ENCODE peak calls at places on chromosomes 7 and 10, in nine cellular contexts. One of them, this sample, is unnamed.
A peak's percentile ranks its signal among the peaks of the same experiment; 100 is the strongest.

GRCh38 chr10:124637091-124637700 is 107.0 kb downstream of the FAM53B start:
- DNase-seq in astrocyte: no peak
- DNase-seq in fibroblast of lung: no peak
- DNase-seq in mesendoderm: no peak
- DNase-seq in HCT116: no peak
- DNase-seq in GM12878: no peak
- DNase-seq in mammary epithelial cell: no peak
- DNase-seq in IMR-90: no peak
- DNase-seq in endodermal cell: no peak
- DNase-seq in this sample: no peak

GRCh38 chr7:4163565-4164203 is 518.4 kb upstream of the FOXK1 start:
- DNase-seq in astrocyte: no peak
- DNase-seq in fibroblast of lung: no peak
- DNase-seq in mesendoderm: no peak
- DNase-seq in HCT116: no peak
- DNase-seq in GM12878: no peak
- DNase-seq in mammary epithelial cell: no peak
- DNase-seq in IMR-90: no peak
- DNase-seq in endodermal cell: no peak
- DNase-seq in this sample: no peak

GRCh38 chr10:6746782-6747181 is 166.7 kb upstream of the PRKCQ start:
- DNase-seq in astrocyte: no peak
- DNase-seq in fibroblast of lung: peak; percentile 94
- DNase-seq in mesendoderm: no peak
- DNase-seq in HCT116: no peak
- DNase-seq in GM12878: no peak
- DNase-seq in mammary epithelial cell: no peak
- DNase-seq in IMR-90: peak; percentile 93
- DNase-seq in endodermal cell: no peak
- DNase-seq in this sample: no peak

GRCh38 chr7:44147026-44147881 is 6.1 kb upstream of the MYL7 start:
- DNase-seq in astrocyte: no peak
- DNase-seq in fibroblast of lung: peak; percentile 27
- DNase-seq in mesendoderm: peak; percentile 35
- DNase-seq in HCT116: no peak
- DNase-seq in GM12878: no peak
- DNase-seq in mammary epithelial cell: no peak
- DNase-seq in IMR-90: no peak
- DNase-seq in endodermal cell: peak; percentile 64
- DNase-seq in this sample: no peak

GRCh38 chr7:128918266-128918665 is 7.8 kb upstream of the KCP start:
- DNase-seq in astrocyte: no peak
- DNase-seq in fibroblast of lung: no peak
- DNase-seq in mesendoderm: no peak
- DNase-seq in HCT116: no peak
- DNase-seq in GM12878: no peak
- DNase-seq in mammary epithelial cell: no peak
- DNase-seq in IMR-90: no peak
- DNase-seq in endodermal cell: no peak
- DNase-seq in this sample: no peak

GRCh38 chr7:2708041-2708440 is 20.0 kb downstream of the AMZ1 start:
- DNase-seq in astrocyte: no peak
- DNase-seq in fibroblast of lung: no peak
- DNase-seq in mesendoderm: no peak
- DNase-seq in HCT116: no peak
- DNase-seq in GM12878: no peak
- DNase-seq in mammary epithelial cell: no peak
- DNase-seq in IMR-90: no peak
- DNase-seq in endodermal cell: no peak
- DNase-seq in this sample: no peak

GRCh38 chr7:28748934-28749584 is 209.1 kb downstream of the TRIL start:
- DNase-seq in astrocyte: peak; percentile 60
- DNase-seq in fibroblast of lung: no peak
- DNase-seq in mesendoderm: peak; percentile 31
- DNase-seq in HCT116: peak; percentile 38
- DNase-seq in GM12878: no peak
- DNase-seq in mammary epithelial cell: peak; percentile 82
- DNase-seq in IMR-90: peak; percentile 71
- DNase-seq in endodermal cell: peak; percentile 65
- DNase-seq in this sample: peak; percentile 22

GRCh38 chr10:131843881-131844284 is 56.9 kb upstream of the PPP2R2D start:
- DNase-seq in astrocyte: no peak
- DNase-seq in fibroblast of lung: no peak
- DNase-seq in mesendoderm: no peak
- DNase-seq in HCT116: no peak
- DNase-seq in GM12878: no peak
- DNase-seq in mammary epithelial cell: no peak
- DNase-seq in IMR-90: no peak
- DNase-seq in endodermal cell: peak; percentile 26
- DNase-seq in this sample: no peak

GRCh38 chr10:130484912-130485180 is 348.7 kb downstream of the GLRX3 start:
- DNase-seq in astrocyte: no peak
- DNase-seq in fibroblast of lung: no peak
- DNase-seq in mesendoderm: no peak
- DNase-seq in HCT116: no peak
- DNase-seq in GM12878: no peak
- DNase-seq in mammary epithelial cell: no peak
- DNase-seq in IMR-90: no peak
- DNase-seq in endodermal cell: no peak
- DNase-seq in this sample: no peak

GRCh38 chr7:119665791-119666190 is 607.2 kb upstream of the KCND2 start:
- DNase-seq in astrocyte: peak; percentile 25
- DNase-seq in fibroblast of lung: peak; percentile 24
- DNase-seq in mesendoderm: no peak
- DNase-seq in HCT116: no peak
- DNase-seq in GM12878: no peak
- DNase-seq in mammary epithelial cell: no peak
- DNase-seq in IMR-90: peak; percentile 2
- DNase-seq in endodermal cell: no peak
- DNase-seq in this sample: no peak

DNA sequence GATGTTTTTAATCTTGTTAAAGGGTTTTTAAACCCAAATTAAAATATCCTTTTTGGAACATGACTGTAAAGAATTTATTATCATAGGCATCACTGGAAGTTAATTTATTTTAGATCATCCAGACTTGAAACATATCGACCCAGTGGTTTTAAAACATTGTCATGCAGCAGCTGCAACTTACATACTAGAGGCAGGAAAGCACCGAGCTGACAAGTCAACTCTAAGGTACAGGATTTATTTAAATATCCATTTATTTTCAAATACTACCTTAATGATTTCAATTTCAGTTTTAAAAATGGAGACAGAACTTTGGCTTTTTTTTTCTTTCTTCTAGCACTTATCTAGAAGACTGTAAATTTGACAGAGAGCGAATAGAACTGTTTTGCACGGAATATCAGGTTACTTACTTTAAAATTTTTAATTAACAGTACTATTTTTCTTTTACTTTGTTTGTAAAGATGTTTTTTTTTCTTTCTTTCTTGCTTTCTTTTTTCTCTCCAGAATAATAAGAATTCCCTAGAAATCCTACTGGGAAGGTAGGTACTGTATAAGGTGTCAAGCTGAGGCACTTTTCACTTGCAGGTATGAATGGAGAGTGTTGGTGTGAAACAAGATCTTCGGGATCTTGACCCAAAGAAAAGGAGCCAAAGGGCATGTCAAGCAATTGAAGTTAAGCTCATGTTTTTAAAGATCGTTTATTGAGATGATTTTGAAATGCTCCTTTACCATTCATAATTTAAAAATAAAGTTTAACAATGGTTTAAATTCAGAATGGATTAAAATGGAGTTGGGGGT is 1.8 kb downstream of the COMMD3 start:
- DNase-seq in astrocyte: no peak
- DNase-seq in fibroblast of lung: no peak
- DNase-seq in mesendoderm: peak; percentile 52
- DNase-seq in HCT116: no peak
- DNase-seq in GM12878: no peak
- DNase-seq in mammary epithelial cell: no peak
- DNase-seq in IMR-90: no peak
- DNase-seq in endodermal cell: no peak
- DNase-seq in this sample: no peak
- H3K4me3 ChIP-seq in astrocyte: no peak overlapping the region
- H3K4me3 ChIP-seq in fibroblast of lung: peak overlapping the region; percentile 94
- H3K4me3 ChIP-seq in mesendoderm: no peak overlapping the region
- H3K4me3 ChIP-seq in HCT116: no peak overlapping the region
- H3K4me3 ChIP-seq in GM12878: peak overlapping the region; percentile 62
- H3K4me3 ChIP-seq in mammary epithelial cell: peak overlapping the region; percentile 78
- H3K4me3 ChIP-seq in IMR-90: no peak overlapping the region
- H3K4me3 ChIP-seq in endodermal cell: no peak overlapping the region
- H3K4me3 ChIP-seq in this sample: no peak overlapping the region

GRCh38 chr10:103427866-103428265 is 24.3 kb downstream of the CALHM2 start:
- DNase-seq in astrocyte: no peak
- DNase-seq in fibroblast of lung: no peak
- DNase-seq in mesendoderm: no peak
- DNase-seq in HCT116: no peak
- DNase-seq in GM12878: no peak
- DNase-seq in mammary epithelial cell: no peak
- DNase-seq in IMR-90: no peak
- DNase-seq in endodermal cell: no peak
- DNase-seq in this sample: no peak
- H3K36me3 ChIP-seq in astrocyte: peaks cover 66% of the 10 kb centered on the region
- H3K36me3 ChIP-seq in fibroblast of lung: peaks cover 24% of the 10 kb centered on the region
- H3K36me3 ChIP-seq in mesendoderm: peaks cover 26% of the 10 kb centered on the region
- H3K36me3 ChIP-seq in HCT116: peaks cover 83% of the 10 kb centered on the region
- H3K36me3 ChIP-seq in GM12878: peaks cover 14% of the 10 kb centered on the region
- H3K36me3 ChIP-seq in mammary epithelial cell: peaks cover 49% of the 10 kb centered on the region
- H3K36me3 ChIP-seq in IMR-90: peaks cover 45% of the 10 kb centered on the region
- H3K36me3 ChIP-seq in endodermal cell: peaks cover 90% of the 10 kb centered on the region
- H3K36me3 ChIP-seq in this sample: peaks cover 11% of the 10 kb centered on the region

DNA sequence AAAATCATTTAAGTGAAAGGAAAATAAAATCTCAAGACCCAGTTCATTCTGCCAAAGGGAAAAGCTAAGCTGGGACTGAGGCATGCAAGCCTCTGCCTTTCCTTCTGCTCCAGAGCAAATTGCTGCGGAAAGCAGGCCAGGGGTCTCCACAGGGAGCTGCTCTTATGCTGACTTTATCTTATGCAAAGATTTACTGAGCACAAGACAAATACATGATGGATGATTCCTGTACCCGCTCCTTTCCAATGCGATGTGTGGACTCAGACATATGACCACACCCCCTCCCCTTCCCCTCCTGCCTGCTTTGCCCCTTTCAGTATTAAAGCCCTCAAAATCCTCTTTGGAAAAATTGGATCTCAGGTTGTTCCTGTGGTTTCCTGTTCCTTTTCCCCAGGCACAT is 74.2 kb upstream of the INSIG1 start:
- DNase-seq in astrocyte: no peak
- DNase-seq in fibroblast of lung: no peak
- DNase-seq in mesendoderm: no peak
- DNase-seq in HCT116: no peak
- DNase-seq in GM12878: no peak
- DNase-seq in mammary epithelial cell: no peak
- DNase-seq in IMR-90: no peak
- DNase-seq in endodermal cell: no peak
- DNase-seq in this sample: no peak
- H3K9ac ChIP-seq in astrocyte: no peak overlapping the region
- H3K9ac ChIP-seq in fibroblast of lung: no peak overlapping the region
- H3K9ac ChIP-seq in mesendoderm: no peak overlapping the region
- H3K9ac ChIP-seq in HCT116: no peak overlapping the region
- H3K9ac ChIP-seq in GM12878: no peak overlapping the region
- H3K9ac ChIP-seq in mammary epithelial cell: no peak overlapping the region
- H3K9ac ChIP-seq in IMR-90: no peak overlapping the region
- H3K9ac ChIP-seq in endodermal cell: no peak overlapping the region
- H3K9ac ChIP-seq in this sample: no peak overlapping the region

DNA sequence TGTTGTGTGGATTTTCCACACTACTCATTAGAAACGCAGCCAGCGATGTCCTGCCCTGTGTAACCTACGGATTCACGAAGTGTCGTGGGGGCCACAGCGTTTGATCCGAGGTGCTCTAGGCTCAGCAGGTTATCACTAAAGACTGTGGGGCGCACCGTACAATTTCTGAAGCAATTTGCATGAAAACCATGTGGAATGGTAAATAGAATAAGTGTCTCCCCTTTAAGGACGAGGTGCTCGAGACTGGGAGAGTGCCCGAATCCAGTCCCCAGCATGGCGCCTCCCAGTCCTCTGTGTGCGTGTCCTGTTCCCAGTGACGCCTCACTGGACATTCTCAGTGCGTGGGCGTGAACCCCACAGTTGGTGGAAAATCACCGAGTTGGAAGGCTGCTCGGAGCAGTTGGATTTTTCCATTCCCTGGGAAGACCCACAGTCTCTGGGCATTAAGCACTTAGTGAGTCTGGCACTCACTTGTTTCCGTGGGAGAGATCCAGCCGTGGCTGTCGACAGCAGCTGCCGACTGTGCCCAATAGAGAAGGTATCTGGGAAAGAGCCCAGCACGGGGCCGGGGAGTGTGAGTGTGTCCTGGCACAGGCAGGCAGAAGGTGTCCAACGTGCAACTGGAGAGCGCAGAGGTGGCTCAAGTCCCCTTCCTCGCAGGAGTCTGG is 37.0 kb downstream of the PFKP start:
- DNase-seq in astrocyte: no peak
- DNase-seq in fibroblast of lung: no peak
- DNase-seq in mesendoderm: no peak
- DNase-seq in HCT116: no peak
- DNase-seq in GM12878: no peak
- DNase-seq in mammary epithelial cell: no peak
- DNase-seq in IMR-90: no peak
- DNase-seq in endodermal cell: no peak
- DNase-seq in this sample: no peak
- H3K4me3 ChIP-seq in astrocyte: no peak overlapping the region
- H3K4me3 ChIP-seq in fibroblast of lung: no peak overlapping the region
- H3K4me3 ChIP-seq in mesendoderm: no peak overlapping the region
- H3K4me3 ChIP-seq in HCT116: no peak overlapping the region
- H3K4me3 ChIP-seq in GM12878: no peak overlapping the region
- H3K4me3 ChIP-seq in mammary epithelial cell: no peak overlapping the region
- H3K4me3 ChIP-seq in IMR-90: no peak overlapping the region
- H3K4me3 ChIP-seq in endodermal cell: no peak overlapping the region
- H3K4me3 ChIP-seq in this sample: no peak overlapping the region

DNA sequence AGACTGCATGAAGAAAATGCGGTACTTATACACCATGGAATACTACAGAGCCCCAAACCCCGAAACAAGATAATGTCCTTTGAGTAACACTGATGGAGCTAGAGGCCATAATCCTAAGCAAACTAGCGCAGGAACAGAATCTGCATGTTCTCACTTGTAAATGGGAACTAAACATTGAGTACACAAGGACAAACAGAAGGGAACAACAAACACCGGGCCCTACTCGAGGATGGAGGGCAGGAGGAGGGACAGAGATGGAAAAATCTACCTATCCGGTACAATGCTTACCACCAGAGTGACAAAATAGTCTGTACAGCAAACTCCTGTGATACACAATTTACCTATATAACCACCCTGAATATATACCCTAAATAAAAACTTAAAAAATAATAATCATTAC is 507.9 kb downstream of the IPMK start:
- DNase-seq in astrocyte: no peak
- DNase-seq in fibroblast of lung: no peak
- DNase-seq in mesendoderm: no peak
- DNase-seq in HCT116: no peak
- DNase-seq in GM12878: no peak
- DNase-seq in mammary epithelial cell: no peak
- DNase-seq in IMR-90: no peak
- DNase-seq in endodermal cell: no peak
- DNase-seq in this sample: no peak
- H3K36me3 ChIP-seq in astrocyte: no peaks in the 10 kb centered on the region
- H3K36me3 ChIP-seq in fibroblast of lung: no peaks in the 10 kb centered on the region
- H3K36me3 ChIP-seq in mesendoderm: no peaks in the 10 kb centered on the region
- H3K36me3 ChIP-seq in HCT116: no peaks in the 10 kb centered on the region
- H3K36me3 ChIP-seq in GM12878: no peaks in the 10 kb centered on the region
- H3K36me3 ChIP-seq in mammary epithelial cell: no peaks in the 10 kb centered on the region
- H3K36me3 ChIP-seq in IMR-90: no peaks in the 10 kb centered on the region
- H3K36me3 ChIP-seq in endodermal cell: no peaks in the 10 kb centered on the region
- H3K36me3 ChIP-seq in this sample: no peaks in the 10 kb centered on the region

GRCh38 chr7:77699056-77699455 is 2.8 kb downstream of the RSBN1L start:
- DNase-seq in astrocyte: peak; percentile 38
- DNase-seq in fibroblast of lung: no peak
- DNase-seq in mesendoderm: no peak
- DNase-seq in HCT116: no peak
- DNase-seq in GM12878: peak; percentile 67
- DNase-seq in mammary epithelial cell: peak; percentile 8
- DNase-seq in IMR-90: no peak
- DNase-seq in endodermal cell: no peak
- DNase-seq in this sample: no peak
- H3K9ac ChIP-seq in astrocyte: peak overlapping the region; percentile 87
- H3K9ac ChIP-seq in fibroblast of lung: no peak overlapping the region
- H3K9ac ChIP-seq in mesendoderm: no peak overlapping the region
- H3K9ac ChIP-seq in HCT116: no peak overlapping the region
- H3K9ac ChIP-seq in GM12878: peak overlapping the region; percentile 18
- H3K9ac ChIP-seq in mammary epithelial cell: peak overlapping the region; percentile 54
- H3K9ac ChIP-seq in IMR-90: no peak overlapping the region
- H3K9ac ChIP-seq in endodermal cell: no peak overlapping the region
- H3K9ac ChIP-seq in this sample: no peak overlapping the region